ENCODE peak calls at places on chromosomes 12 and 14, in ten cellular contexts. O is ovary, R is foreskin keratinocyte, Y is thoracic aorta, X is tibial nerve, S is cardiac muscle cell, F is RWPE1, Q is GM20000, P is GM10248, D is fibroblast of the aortic adventitia. C is an unnamed sample.

GRCh38 chr14:72801381-72801812 is 92.5 kb downstream of the DPF3 start:
- DNase-seq in O (no peak), R (peak; percentile 95), Y (no peak), X (no peak), S (peak; percentile 37), F (peak; percentile 82), Q (no peak), P (no peak), D (peak; percentile 88), C (peak; percentile 41)

GRCh38 chr14:98293527-98293926 is 978.5 kb downstream of the BCL11B start:
- DNase-seq in O (no peak), R (peak; percentile 71), Y (no peak), X (no peak), S (no peak), F (no peak), Q (no peak), P (no peak), D (peak; percentile 12), C (no peak)

GRCh38 chr12:41663487-41664258 is 475.6 kb downstream of the PDZRN4 start:
- DNase-seq in O (no peak), R (peak; percentile 27), Y (no peak), X (no peak), S (peak; percentile 6), F (peak; percentile 39), Q (no peak), P (no peak), D (no peak), C (no peak)

GRCh38 chr14:32073537-32074189 is 3.4 kb upstream of the ARHGAP5 start:
- DNase-seq in O (peak; percentile 7), R (peak; percentile 71), Y (no peak), X (no peak), S (peak; percentile 89), F (peak; percentile 67), Q (peak; percentile 72), P (peak; percentile 64), D (peak; percentile 92), C (peak; percentile 64)

GRCh38 chr12:87511371-87511770 is 517.8 kb downstream of the C12orf50 start:
- DNase-seq in O (no peak), R (peak; percentile 45), Y (no peak), X (no peak), S (peak; percentile 22), F (no peak), Q (no peak), P (no peak), D (peak; percentile 75), C (no peak)

GRCh38 chr14:70907996-70908917 is 998 bp downstream of the PCNX1 start:
- DNase-seq in O (peak; percentile 80), R (peak; percentile 62), Y (no peak), X (peak; percentile 21), S (peak; percentile 81), F (peak; percentile 33), Q (peak; percentile 71), P (peak; percentile 51), D (peak; percentile 81), C (peak; percentile 75)

GRCh38 chr12:105761075-105761474 is 377.7 kb downstream of the NUAK1 start:
- DNase-seq in O (no peak), R (no peak), Y (no peak), X (no peak), S (peak; percentile 46), F (no peak), Q (no peak), P (no peak), D (no peak), C (no peak)

GRCh38 chr14:102833991-102834390 is 56.7 kb downstream of the TRAF3 start:
- DNase-seq in O (no peak), R (no peak), Y (no peak), X (no peak), S (no peak), F (no peak), Q (no peak), P (no peak), D (no peak), C (no peak)

GRCh38 chr14:55157080-55157479 is 28.0 kb downstream of the LGALS3 start:
- DNase-seq in O (no peak), R (no peak), Y (no peak), X (no peak), S (no peak), F (no peak), Q (no peak), P (no peak), D (no peak), C (no peak)

GRCh38 chr12:94980577-94980976 is 22.9 kb downstream of the NDUFA12 start:
- DNase-seq in O (no peak), R (no peak), Y (no peak), X (no peak), S (peak; percentile 42), F (no peak), Q (no peak), P (no peak), D (peak; percentile 57), C (no peak)

GRCh38 chr14:22390824-22391461 is 198.1 kb downstream of the DAD1 start:
- DNase-seq in O (no peak), R (peak; percentile 75), Y (no peak), X (no peak), S (no peak), F (peak; percentile 78), Q (peak; percentile 18), P (peak; percentile 42), D (no peak), C (no peak)

GRCh38 chr12:1911598-1912575 is 6.6 kb downstream of the CACNA2D4 start:
- DNase-seq in O (peak; percentile 5), R (no peak), Y (no peak), X (no peak), S (no peak), F (no peak), Q (peak; percentile 8), P (peak; percentile 11), D (no peak), C (no peak)

GRCh38 chr14:64860039-64860438 is 19.7 kb downstream of the SPTB start:
- DNase-seq in O (no peak), R (no peak), Y (no peak), X (no peak), S (no peak), F (no peak), Q (no peak), P (no peak), D (no peak), C (no peak)

GRCh38 chr12:84701041-84701440 is 211.6 kb downstream of the SLC6A15 start:
- DNase-seq in O (no peak), R (peak; percentile 26), Y (no peak), X (no peak), S (no peak), F (no peak), Q (no peak), P (no peak), D (no peak), C (no peak)

GRCh38 chr12:31362759-31363415 is 36.9 kb upstream of the SINHCAF start:
- DNase-seq in O (no peak), R (peak; percentile 42), Y (no peak), X (no peak), S (no peak), F (no peak), Q (peak; percentile 47), P (peak; percentile 63), D (no peak), C (peak; percentile 70)

DNA sequence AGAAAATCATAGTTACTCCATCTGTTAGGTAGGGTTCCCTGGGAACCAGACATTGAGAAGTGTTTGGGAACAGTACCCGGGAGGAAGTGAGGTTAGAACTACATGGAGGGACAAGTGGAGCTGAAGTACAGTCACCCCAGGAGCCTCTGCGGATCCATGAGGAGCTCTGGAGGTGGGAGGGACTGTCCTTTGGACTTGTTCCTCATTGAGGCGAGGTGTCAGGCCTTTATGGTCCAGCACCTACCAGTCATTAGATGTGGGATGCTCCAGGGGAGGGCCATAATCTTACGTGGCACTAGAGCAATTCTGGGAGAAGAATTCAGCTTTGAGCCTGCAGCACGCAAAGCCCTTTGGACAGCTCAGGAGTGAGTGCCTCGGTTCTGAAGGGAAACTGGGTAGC is 142.8 kb downstream of the DACT1 start:
- DNase-seq in O (no peak), R (no peak), Y (no peak), X (no peak), S (no peak), F (no peak), Q (no peak), P (no peak), D (no peak), C (no peak)
- TF ChIP-seq CTCF in O (no peak), R (no peak), Y (no peak), X (no peak), S (no peak), F (no peak), Q (no peak), P (no peak), D (no peak), C (no peak)

GRCh38 chr12:32860182-32860581 is 36.4 kb downstream of the PKP2 start:
- DNase-seq in O (no peak), R (peak; percentile 82), Y (no peak), X (no peak), S (peak; percentile 56), F (peak; percentile 21), Q (no peak), P (no peak), D (no peak), C (no peak)
- TF ChIP-seq CTCF in O (no peak), R (no peak), Y (no peak), X (no peak), S (no peak), F (no peak), Q (no peak), P (no peak), D (no peak), C (no peak)

GRCh38 chr12:103401421-103401820 is 94.3 kb downstream of the C12orf42 start:
- DNase-seq in O (no peak), R (peak; percentile 76), Y (no peak), X (no peak), S (no peak), F (peak; percentile 60), Q (no peak), P (no peak), D (no peak), C (no peak)
- TF ChIP-seq CTCF in O (no peak), R (peak; percentile 75), Y (no peak), X (no peak), S (no peak), F (no peak), Q (no peak), P (no peak), D (no peak), C (no peak)

GRCh38 chr14:57712698-57713097 is 153.2 kb downstream of the SLC35F4 start:
- DNase-seq in O (no peak), R (no peak), Y (no peak), X (no peak), S (no peak), F (no peak), Q (no peak), P (no peak), D (no peak), C (no peak)

GRCh38 chr14:57707219-57707618 is 158.7 kb downstream of the SLC35F4 start:
- DNase-seq in O (no peak), R (no peak), Y (no peak), X (no peak), S (no peak), F (no peak), Q (no peak), P (no peak), D (no peak), C (no peak)

GRCh38 chr14:57709909-57710308 is 156.0 kb downstream of the SLC35F4 start:
- DNase-seq in O (no peak), R (no peak), Y (no peak), X (no peak), S (no peak), F (no peak), Q (no peak), P (no peak), D (no peak), C (no peak)

GRCh38 chr14:57714487-57714899 is 151.4 kb downstream of the SLC35F4 start:
- DNase-seq in O (no peak), R (peak; percentile 36), Y (no peak), X (no peak), S (no peak), F (no peak), Q (no peak), P (no peak), D (no peak), C (no peak)

GRCh38 chr14:57712101-57712500 is 153.8 kb downstream of the SLC35F4 start:
- DNase-seq in O (no peak), R (no peak), Y (no peak), X (no peak), S (peak; percentile 7), F (no peak), Q (no peak), P (no peak), D (peak; percentile 3), C (no peak)
- TF ChIP-seq CTCF in O (no peak), R (peak; percentile 27), Y (no peak), X (no peak), S (no peak), F (no peak), Q (no peak), P (no peak), D (no peak), C (no peak)